ENCODE peak calls at places on chromosome 5, in ten cellular contexts. X, H, F, O, J, U, I, Y, B and D are unnamed samples.

GRCh38 chr5:167512111-167512510 is 779.3 kb upstream of the WWC1 start:
- DNase-seq in X (no peak), H (no peak), F (no peak), O (no peak), J (no peak), U (no peak), I (no peak), Y (no peak), B (no peak), D (no peak)

GRCh38 chr5:886051-886450 is 6.5 kb downstream of the BRD9 start:
- DNase-seq in X (no peak), H (no peak), F (no peak), O (no peak), J (no peak), U (no peak), I (no peak), Y (no peak), B (no peak), D (no peak)

GRCh38 chr5:148913985-148914421 is 87.6 kb downstream of the ADRB2 start:
- DNase-seq in X (no peak), H (peak), F (no peak), O (no peak), J (peak), U (peak), I (no peak), Y (peak), B (peak), D (no peak)

GRCh38 chr5:39194466-39195136 is 24.8 kb downstream of the FYB1 start:
- DNase-seq in X (no peak), H (peak), F (no peak), O (no peak), J (peak), U (no peak), I (no peak), Y (peak), B (peak), D (no peak)

GRCh38 chr5:34626036-34626435 is 30.1 kb upstream of the RAI14 start:
- DNase-seq in X (no peak), H (peak), F (no peak), O (no peak), J (peak), U (no peak), I (no peak), Y (peak), B (peak), D (no peak)

GRCh38 chr5:168097852-168098251 is 193.6 kb upstream of the WWC1 start:
- DNase-seq in X (no peak), H (no peak), F (no peak), O (no peak), J (no peak), U (no peak), I (no peak), Y (no peak), B (no peak), D (no peak)

GRCh38 chr5:80761176-80761575 is 106.4 kb upstream of the DHFR start:
- DNase-seq in X (no peak), H (no peak), F (no peak), O (no peak), J (no peak), U (no peak), I (no peak), Y (no peak), B (no peak), D (no peak)

GRCh38 chr5:53276825-53277224 is 167.3 kb upstream of the MOCS2 start:
- DNase-seq in X (no peak), H (no peak), F (no peak), O (no peak), J (peak), U (no peak), I (no peak), Y (peak), B (peak), D (no peak)

GRCh38 chr5:133690746-133691145 is 78.4 kb upstream of the FSTL4 start:
- DNase-seq in X (no peak), H (no peak), F (no peak), O (no peak), J (no peak), U (no peak), I (no peak), Y (no peak), B (no peak), D (no peak)

GRCh38 chr5:15620501-15620900 is 120.5 kb downstream of the FBXL7 start:
- DNase-seq in X (no peak), H (peak), F (no peak), O (no peak), J (peak), U (no peak), I (no peak), Y (peak), B (peak), D (no peak)

GRCh38 chr5:147479949-147480348 is 29.9 kb downstream of the DPYSL3 start:
- DNase-seq in X (no peak), H (peak), F (no peak), O (no peak), J (peak), U (peak), I (no peak), Y (peak), B (no peak), D (no peak)

GRCh38 chr5:174760721-174761120 is 36.3 kb downstream of the MSX2 start:
- DNase-seq in X (no peak), H (no peak), F (no peak), O (no peak), J (no peak), U (no peak), I (no peak), Y (no peak), B (no peak), D (no peak)

GRCh38 chr5:72441861-72442540 is 65.2 kb downstream of the ZNF366 start:
- DNase-seq in X (no peak), H (peak), F (no peak), O (no peak), J (peak), U (no peak), I (no peak), Y (peak), B (peak), D (no peak)

GRCh38 chr5:105907016-105907415 is 1763.7 kb downstream of the EFNA5 start:
- DNase-seq in X (no peak), H (no peak), F (no peak), O (no peak), J (peak), U (no peak), I (no peak), Y (peak), B (peak), D (no peak)

GRCh38 chr5:68344447-68345111 is 129.0 kb downstream of the PIK3R1 start:
- DNase-seq in X (no peak), H (peak), F (peak), O (no peak), J (peak), U (peak), I (no peak), Y (peak), B (peak), D (no peak)

GRCh38 chr5:122738088-122738487 is 36.8 kb upstream of the SNX2 start:
- DNase-seq in X (no peak), H (no peak), F (no peak), O (no peak), J (no peak), U (peak), I (no peak), Y (no peak), B (no peak), D (no peak)

GRCh38 chr5:320524-321232 is 836 bp upstream of the AHRR start:
- DNase-seq in X (no peak), H (no peak), F (peak), O (no peak), J (no peak), U (no peak), I (no peak), Y (no peak), B (no peak), D (no peak)

GRCh38 chr5:93794954-93795353 is 53.6 kb upstream of the POU5F2 start:
- DNase-seq in X (no peak), H (no peak), F (no peak), O (no peak), J (no peak), U (no peak), I (no peak), Y (peak), B (no peak), D (no peak)

GRCh38 chr5:31990296-31990695 is 183.8 kb downstream of the GOLPH3 start:
- DNase-seq in X (no peak), H (no peak), F (no peak), O (no peak), J (no peak), U (no peak), I (no peak), Y (peak), B (peak), D (no peak)

GRCh38 chr5:93583799-93584530 is 943 bp downstream of the NR2F1 start:
- DNase-seq in X (no peak), H (peak), F (no peak), O (peak), J (peak), U (peak), I (peak), Y (peak), B (peak), D (peak)

GRCh38 chr5:177306674-177307543 is 3.3 kb downstream of the PRELID1 start:
- DNase-seq in X (no peak), H (no peak), F (no peak), O (no peak), J (no peak), U (no peak), I (no peak), Y (peak), B (peak), D (no peak)

GRCh38 chr5:146662229-146662628 is 146.2 kb upstream of the GPR151 start:
- DNase-seq in X (no peak), H (peak), F (no peak), O (no peak), J (peak), U (peak), I (peak), Y (peak), B (peak), D (no peak)

GRCh38 chr5:55333017-55333416 is 25.2 kb downstream of the MTREX start:
- DNase-seq in X (no peak), H (no peak), F (no peak), O (no peak), J (no peak), U (no peak), I (no peak), Y (no peak), B (no peak), D (no peak)

GRCh38 chr5:141821430-141821925 is 56.7 kb downstream of the PCDH1 start:
- DNase-seq in X (no peak), H (peak), F (no peak), O (no peak), J (peak), U (no peak), I (no peak), Y (peak), B (peak), D (no peak)

GRCh38 chr5:179343902-179344300 is 1.4 kb downstream of the ADAMTS2 start:
- DNase-seq in X (no peak), H (peak), F (no peak), O (peak), J (peak), U (no peak), I (no peak), Y (peak), B (peak), D (peak)

GRCh38 chr5:97365918-97366317 is 182.9 kb upstream of the RIOK2 start:
- DNase-seq in X (no peak), H (no peak), F (no peak), O (no peak), J (no peak), U (no peak), I (no peak), Y (no peak), B (peak), D (no peak)

GRCh38 chr5:41048986-41049385 is 22.2 kb downstream of the MROH2B start:
- DNase-seq in X (no peak), H (no peak), F (no peak), O (no peak), J (peak), U (no peak), I (no peak), Y (no peak), B (no peak), D (no peak)

GRCh38 chr5:96476654-96477053 is 43.6 kb upstream of the PCSK1 start:
- DNase-seq in X (no peak), H (peak), F (no peak), O (no peak), J (peak), U (no peak), I (no peak), Y (peak), B (peak), D (no peak)

GRCh38 chr5:105670586-105670985 is 2000.2 kb downstream of the EFNA5 start:
- DNase-seq in X (no peak), H (no peak), F (no peak), O (no peak), J (no peak), U (no peak), I (no peak), Y (no peak), B (no peak), D (no peak)

GRCh38 chr5:31237159-31237558 is 43.7 kb downstream of the CDH6 start:
- DNase-seq in X (no peak), H (no peak), F (no peak), O (no peak), J (peak), U (peak), I (no peak), Y (peak), B (peak), D (no peak)

GRCh38 chr5:149125386-149125891 is 15.9 kb upstream of the ABLIM3 start:
- DNase-seq in X (no peak), H (no peak), F (no peak), O (no peak), J (no peak), U (peak), I (no peak), Y (peak), B (no peak), D (peak)

GRCh38 chr5:79853676-79854418 is 137.2 kb downstream of the MTX3 start:
- DNase-seq in X (no peak), H (peak), F (no peak), O (no peak), J (no peak), U (peak), I (no peak), Y (no peak), B (no peak), D (no peak)

GRCh38 chr5:103090791-103091190 is 29.1 kb downstream of the GIN1 start:
- DNase-seq in X (no peak), H (no peak), F (no peak), O (no peak), J (no peak), U (no peak), I (no peak), Y (no peak), B (no peak), D (no peak)

GRCh38 chr5:83255268-83255667 is 177.9 kb downstream of the XRCC4 start:
- DNase-seq in X (no peak), H (peak), F (no peak), O (no peak), J (peak), U (no peak), I (no peak), Y (peak), B (peak), D (no peak)

GRCh38 chr5:164009628-164010027 is 504.2 kb downstream of the MAT2B start:
- DNase-seq in X (no peak), H (no peak), F (no peak), O (no peak), J (no peak), U (no peak), I (no peak), Y (no peak), B (no peak), D (no peak)
- TF ChIP-seq CTCF in X (no peak), H (no peak), F (no peak), O (no peak), J (no peak), U (no peak), I (no peak), Y (no peak), B (no peak), D (no peak)

GRCh38 chr5:88729476-88730182 is 153.4 kb downstream of the MEF2C start:
- DNase-seq in X (peak), H (peak), F (no peak), O (peak), J (peak), U (peak), I (peak), Y (peak), B (peak), D (peak)

GRCh38 chr5:88727705-88728313 is 155.2 kb downstream of the MEF2C start:
- DNase-seq in X (no peak), H (peak), F (no peak), O (no peak), J (peak), U (no peak), I (no peak), Y (peak), B (peak), D (no peak)

GRCh38 chr5:88722546-88722945 is 160.4 kb downstream of the MEF2C start:
- DNase-seq in X (no peak), H (no peak), F (no peak), O (no peak), J (no peak), U (no peak), I (no peak), Y (no peak), B (no peak), D (peak)

GRCh38 chr5:88719434-88719833 is 163.6 kb downstream of the MEF2C start:
- DNase-seq in X (no peak), H (no peak), F (no peak), O (no peak), J (no peak), U (no peak), I (no peak), Y (no peak), B (no peak), D (no peak)

DNA sequence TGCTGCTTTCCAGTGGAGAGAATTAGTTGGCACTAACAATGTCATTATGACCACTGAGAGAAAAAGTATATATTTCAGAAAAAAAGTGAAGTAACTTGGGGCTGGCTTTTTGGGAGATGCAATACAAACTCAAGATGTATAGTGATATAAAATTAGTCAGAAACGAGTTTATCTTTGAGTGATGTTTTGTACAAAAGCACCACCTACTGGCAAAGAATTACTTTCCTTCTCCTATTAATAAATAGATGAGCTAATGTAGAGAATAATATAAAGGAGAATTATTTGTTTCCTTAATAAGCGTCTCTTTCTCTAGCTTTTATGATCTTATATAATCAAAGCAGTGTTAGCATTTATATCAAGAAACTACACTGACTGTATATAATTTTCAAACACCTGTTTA is 158.8 kb downstream of the MEF2C start:
- DNase-seq in X (no peak), H (peak), F (no peak), O (no peak), J (peak), U (no peak), I (no peak), Y (peak), B (peak), D (no peak)
- TF ChIP-seq CTCF in X (peak), H (peak), F (no peak), O (peak), J (peak), U (peak), I (no peak), Y (peak), B (peak), D (no peak)

GRCh38 chr5:100659080-100659479 is 123.9 kb downstream of the FAM174A start:
- DNase-seq in X (no peak), H (no peak), F (no peak), O (no peak), J (no peak), U (no peak), I (no peak), Y (no peak), B (no peak), D (no peak)

GRCh38 chr5:100667021-100667671 is 132.0 kb downstream of the FAM174A start:
- DNase-seq in X (no peak), H (no peak), F (no peak), O (no peak), J (peak), U (no peak), I (no peak), Y (peak), B (peak), D (no peak)

GRCh38 chr5:100668511-100668910 is 133.3 kb downstream of the FAM174A start:
- DNase-seq in X (no peak), H (no peak), F (no peak), O (no peak), J (peak), U (no peak), I (no peak), Y (peak), B (peak), D (no peak)

GRCh38 chr5:100664140-100664539 is 129.0 kb downstream of the FAM174A start:
- DNase-seq in X (no peak), H (no peak), F (no peak), O (no peak), J (no peak), U (no peak), I (no peak), Y (no peak), B (no peak), D (no peak)
- TF ChIP-seq CTCF in X (no peak), H (no peak), F (no peak), O (no peak), J (no peak), U (no peak), I (no peak), Y (no peak), B (no peak), D (no peak)

GRCh38 chr5:173187054-173187743 is 42.9 kb downstream of the BNIP1 start:
- DNase-seq in X (no peak), H (no peak), F (no peak), O (no peak), J (no peak), U (peak), I (no peak), Y (no peak), B (no peak), D (no peak)
- TF ChIP-seq CTCF in X (no peak), H (peak), F (peak), O (peak), J (no peak), U (peak), I (no peak), Y (no peak), B (no peak), D (no peak)

DNA sequence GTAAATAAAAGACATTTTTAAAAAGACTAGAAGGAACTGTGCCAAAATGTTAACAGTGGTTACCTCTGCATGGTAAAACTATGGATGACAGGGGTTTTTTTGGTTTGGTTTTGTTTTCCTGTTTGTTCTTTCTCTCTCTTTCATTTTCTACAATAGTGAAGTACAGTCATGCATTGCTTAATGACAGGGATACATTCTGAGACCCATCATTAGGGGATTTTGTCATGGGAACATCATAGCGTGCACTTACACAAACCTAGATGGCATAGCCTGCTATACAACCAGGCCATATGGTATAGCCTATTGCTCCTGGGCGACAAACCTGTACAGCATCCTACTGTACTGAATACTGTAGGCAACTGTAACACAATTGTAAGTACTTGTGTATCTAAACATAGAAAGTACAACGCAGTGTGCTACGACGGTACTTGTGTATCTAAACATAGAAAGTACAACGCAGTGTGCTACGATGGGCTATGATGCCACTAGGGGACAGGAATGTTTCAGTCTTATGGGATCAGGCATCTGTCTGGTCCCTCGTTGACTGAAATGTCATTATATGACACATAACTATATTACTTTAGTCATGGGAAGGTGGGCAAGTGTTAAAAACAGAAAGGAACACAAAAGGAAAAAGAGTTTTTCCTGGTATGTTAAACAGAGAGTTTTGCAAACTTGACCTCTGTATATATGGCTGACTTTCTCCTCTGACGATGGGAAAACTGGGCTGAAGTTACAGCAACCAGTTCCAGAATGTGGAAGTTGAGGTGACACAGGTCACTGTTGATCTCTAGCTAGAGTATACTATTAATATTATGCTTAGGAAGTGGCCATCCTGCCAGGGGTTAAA is 7.4 kb upstream of the ADAM19 start:
- DNase-seq in X (no peak), H (no peak), F (no peak), O (no peak), J (no peak), U (no peak), I (no peak), Y (no peak), B (no peak), D (no peak)
- TF ChIP-seq CTCF in X (no peak), H (no peak), F (no peak), O (no peak), J (no peak), U (no peak), I (no peak), Y (no peak), B (no peak), D (no peak)